ENCODE peak calls at places on chromosomes 12 and 14, in four cellular contexts. F, C, S and B are unnamed samples.
A peak's percentile ranks its signal among the peaks of the same experiment; 100 is the strongest.

GRCh38 chr12:67921286-67921685 is 68.0 kb upstream of the IFNG-AS1 start:
- DNase-seq in F (peak; percentile 62), S (no peak), C (no peak), B (no peak)

GRCh38 chr12:81502912-81503695 is 256.0 kb downstream of the PPFIA2 start:
- DNase-seq in C (no peak), S (no peak), F (peak; percentile 63), B (no peak)

GRCh38 chr14:96204151-96205058 is at the start of gene BDKRB2:
- DNase-seq in S (peak; percentile 94), C (peak; percentile 83), F (peak; percentile 88), B (peak; percentile 54)

GRCh38 chr12:131947482-131948027 is 2.2 kb upstream of the EP400 start:
- DNase-seq in C (no peak), S (no peak), F (no peak), B (no peak)

GRCh38 chr12:22812531-22812930 is 187.6 kb downstream of the ETNK1 start:
- DNase-seq in F (peak; percentile 14), S (no peak), C (no peak), B (no peak)

GRCh38 chr12:102808412-102808811 is 108.6 kb downstream of the PAH start:
- DNase-seq in S (no peak), F (no peak), C (no peak), B (no peak)

GRCh38 chr12:42735869-42736361 is 146.4 kb upstream of the PRICKLE1 start:
- DNase-seq in S (no peak), C (no peak), F (peak; percentile 95), B (peak; percentile 27)

GRCh38 chr12:69613351-69613750 is 2.6 kb upstream of the LRRC10 start:
- DNase-seq in C (no peak), S (no peak), F (peak; percentile 74), B (no peak)

GRCh38 chr12:72264548-72265175 is 7.5 kb upstream of the TRHDE start:
- DNase-seq in S (peak; percentile 12), F (peak; percentile 5), C (no peak), B (no peak)